ENCODE peak calls at places on chromosomes 16 and 17, in four cellular contexts. A, E, T and X are unnamed samples. For H3K36me3 and H3K4me1, the result is how much of the 10 kb centered on the place peaks cover.

GRCh38 chr16:66131895-66132294 is 234.6 kb upstream of the CDH5 start:
- DNase-seq in E (no peak), A (no peak), T (no peak), X (no peak)

GRCh38 chr17:13204607-13205237 is 186.9 kb upstream of the ELAC2 start:
- DNase-seq in A (no peak), E (no peak), T (no peak), X (no peak)

GRCh38 chr16:12208341-12209035 is 232.0 kb downstream of the SNX29 start:
- DNase-seq in E (no peak), A (no peak), T (no peak), X (no peak)

GRCh38 chr17:57138956-57139576 is 54.0 kb downstream of the AKAP1 start:
- DNase-seq in T (no peak), A (no peak), E (no peak), X (no peak)

GRCh38 chr17:54662978-54663876 is 237.4 kb upstream of the TOM1L1 start:
- DNase-seq in E (no peak), T (no peak), A (no peak), X (no peak)

GRCh38 chr17:63836811-63837210 is 5.7 kb downstream of the SMARCD2 start:
- DNase-seq in T (no peak), A (no peak), E (no peak), X (peak)

GRCh38 chr16:66081967-66082366 is 284.5 kb upstream of the CDH5 start:
- DNase-seq in T (no peak), E (no peak), A (no peak), X (no peak)

GRCh38 chr17:17603178-17603894 is 11.8 kb upstream of the PEMT start:
- DNase-seq in T (no peak), E (no peak), A (no peak), X (no peak)

GRCh38 chr17:46772013-46772878 is 46.2 kb downstream of the WNT3 start:
- DNase-seq in E (peak), T (no peak), A (no peak), X (no peak)

GRCh38 chr16:4461250-4462085 is 13.0 kb downstream of the NMRAL1 start:
- DNase-seq in A (no peak), E (no peak), T (no peak), X (no peak)

GRCh38 chr17:76467366-76467765 is at the start of gene AANAT:
- DNase-seq in A (no peak), E (peak), T (no peak), X (no peak)

GRCh38 chr17:3921853-3922319 is 5.6 kb upstream of the P2RX1 start:
- DNase-seq in T (no peak), E (no peak), A (no peak), X (no peak)

GRCh38 chr17:67469208-67469980 is 92.3 kb downstream of the PITPNC1 start:
- DNase-seq in T (peak), A (no peak), E (peak), X (no peak)

GRCh38 chr17:62165378-62165722 is 100.3 kb upstream of the MED13 start:
- DNase-seq in E (no peak), A (no peak), T (no peak), X (no peak)

GRCh38 chr16:69818811-69819587 is 56.9 kb downstream of the WWP2 start:
- DNase-seq in A (no peak), E (no peak), T (no peak), X (no peak)

GRCh38 chr17:66507103-66507923 is 204.9 kb downstream of the PRKCA start:
- DNase-seq in E (no peak), T (no peak), A (peak), X (no peak)

GRCh38 chr16:89369266-89369895 is 121.0 kb downstream of the ANKRD11 start:
- DNase-seq in T (no peak), A (no peak), E (no peak), X (no peak)

GRCh38 chr16:72203401-72203800 is 31.4 kb upstream of the PMFBP1 start:
- DNase-seq in E (no peak), A (no peak), T (no peak), X (no peak)

GRCh38 chr16:10026593-10026992 is 155.6 kb downstream of the GRIN2A start:
- DNase-seq in E (no peak), T (no peak), A (no peak), X (no peak)

GRCh38 chr17:42279776-42280630 is 3.8 kb upstream of the STAT5B start:
- DNase-seq in T (no peak), A (peak), E (no peak), X (no peak)

GRCh38 chr17:51083976-51084375 is 36.7 kb downstream of the SPAG9 start:
- DNase-seq in E (no peak), A (no peak), T (no peak), X (no peak)

GRCh38 chr16:2979669-2980226 is 498 bp downstream of the PKMYT1 start:
- DNase-seq in T (no peak), E (no peak), A (no peak), X (no peak)

GRCh38 chr16:87851601-87852000 is 17.7 kb downstream of the SLC7A5 start:
- DNase-seq in A (no peak), E (no peak), T (no peak), X (no peak)

GRCh38 chr16:68355447-68356248 is 44.8 kb downstream of the PRMT7 start:
- DNase-seq in E (peak), A (no peak), T (no peak), X (no peak)

GRCh38 chr17:42325026-42325425 is 36.7 kb downstream of the STAT5A start:
- DNase-seq in A (peak), E (no peak), T (no peak), X (no peak)

GRCh38 chr16:65965632-65966031 is 400.9 kb upstream of the CDH5 start:
- DNase-seq in E (no peak), T (no peak), A (no peak), X (no peak)

GRCh38 chr16:12061336-12062055 is 85.0 kb downstream of the SNX29 start:
- DNase-seq in E (peak), T (no peak), A (no peak), X (no peak)

GRCh38 chr17:56203430-56203829 is 50.2 kb downstream of the ANKFN1 start:
- DNase-seq in A (no peak), E (no peak), T (no peak), X (no peak)

GRCh38 chr16:4115209-4115940 is 867 bp downstream of the ADCY9 start:
- DNase-seq in A (peak), E (peak), T (peak), X (peak)

GRCh38 chr17:78131172-78132085 is 858 bp downstream of the TMC8 start:
- DNase-seq in E (no peak), T (peak), A (no peak), X (peak)

GRCh38 chr16:381788-382717 is at the start of gene PGAP6:
- DNase-seq in T (peak), A (peak), E (peak), X (peak)

GRCh38 chr17:65370669-65371126 is 190.8 kb downstream of the AXIN2 start:
- DNase-seq in A (no peak), E (no peak), T (no peak), X (peak)

GRCh38 chr16:2798723-2799204 is 494 bp downstream of the PRSS41 start:
- DNase-seq in E (peak), A (no peak), T (no peak), X (peak)

GRCh38 chr17:77352996-77353395 is 212.2 kb downstream of the SEC14L1 start:
- DNase-seq in T (no peak), A (peak), E (no peak), X (no peak)

GRCh38 chr17:7548585-7549400 is at the start of gene TNFSF12:
- DNase-seq in E (peak), T (peak), A (peak), X (peak)

GRCh38 chr17:3843935-3844516 is 2.0 kb downstream of the NCBP3 start:
- DNase-seq in T (peak), A (no peak), E (no peak), X (peak)

GRCh38 chr17:75267403-75268232 is 3.4 kb downstream of the MIF4GD start:
- DNase-seq in A (no peak), E (no peak), T (no peak), X (no peak)
- H3K27ac ChIP-seq in A (no peak), E (no peak), T (no peak), X (no peak)

DNA sequence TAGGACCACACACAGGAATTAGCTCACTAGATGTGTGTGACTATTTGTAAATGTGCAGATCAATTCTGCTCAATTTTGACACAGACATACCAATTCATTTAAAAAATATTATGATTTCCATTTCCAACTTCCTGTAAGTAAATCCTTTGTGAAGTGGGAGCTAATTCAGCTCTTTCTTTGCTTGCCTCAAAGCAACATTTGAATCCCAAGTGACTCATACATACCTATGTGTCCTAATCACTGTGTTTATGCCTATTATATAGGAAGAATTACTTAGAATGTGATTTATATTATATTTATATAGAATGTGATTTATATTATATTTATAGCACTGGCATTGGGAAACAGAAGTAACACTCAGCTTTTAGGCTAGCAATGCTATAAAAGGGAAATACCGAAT is 195.9 kb upstream of the C17orf78 start:
- DNase-seq in E (no peak), A (no peak), T (no peak), X (no peak)
- H3K36me3 ChIP-seq in E (half or more), A (under half), T (under half), X (half or more)

GRCh38 chr16:85151603-85152413 is 39.5 kb upstream of the CIBAR2 start:
- DNase-seq in E (no peak), A (peak), T (no peak), X (no peak)

GRCh38 chr16:85152414-85153030 is 40.2 kb upstream of the CIBAR2 start:
- DNase-seq in E (no peak), A (no peak), T (no peak), X (no peak)

GRCh38 chr16:85153656-85154091 is 41.4 kb upstream of the CIBAR2 start:
- DNase-seq in T (no peak), E (no peak), A (no peak), X (no peak)

GRCh38 chr16:85151079-85151602 is 38.9 kb upstream of the CIBAR2 start:
- DNase-seq in A (no peak), T (no peak), E (no peak), X (no peak)

DNA sequence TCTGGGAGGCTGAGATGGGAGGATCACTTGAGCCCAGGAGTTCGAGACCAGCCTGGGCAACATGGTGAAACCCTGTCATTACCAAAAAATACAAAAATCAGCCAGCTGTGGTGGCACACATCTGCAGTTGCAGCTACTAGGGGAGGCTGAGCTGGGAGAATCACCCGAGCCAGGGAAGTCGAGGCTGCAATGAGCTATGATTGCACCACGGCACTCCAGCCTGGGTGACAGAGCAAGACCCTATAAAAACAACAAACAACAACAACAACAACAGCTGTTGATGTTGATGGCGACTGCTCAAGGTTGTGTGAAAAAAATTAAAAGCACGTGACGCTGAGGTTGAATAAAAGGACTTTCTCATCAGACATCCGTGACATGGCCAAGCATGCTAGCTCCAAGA is 40.8 kb upstream of the CIBAR2 start:
- DNase-seq in T (no peak), A (no peak), E (no peak), X (no peak)
- H3K4me1 ChIP-seq in T (under half), A (under half), E (under half), X (under half)

DNA sequence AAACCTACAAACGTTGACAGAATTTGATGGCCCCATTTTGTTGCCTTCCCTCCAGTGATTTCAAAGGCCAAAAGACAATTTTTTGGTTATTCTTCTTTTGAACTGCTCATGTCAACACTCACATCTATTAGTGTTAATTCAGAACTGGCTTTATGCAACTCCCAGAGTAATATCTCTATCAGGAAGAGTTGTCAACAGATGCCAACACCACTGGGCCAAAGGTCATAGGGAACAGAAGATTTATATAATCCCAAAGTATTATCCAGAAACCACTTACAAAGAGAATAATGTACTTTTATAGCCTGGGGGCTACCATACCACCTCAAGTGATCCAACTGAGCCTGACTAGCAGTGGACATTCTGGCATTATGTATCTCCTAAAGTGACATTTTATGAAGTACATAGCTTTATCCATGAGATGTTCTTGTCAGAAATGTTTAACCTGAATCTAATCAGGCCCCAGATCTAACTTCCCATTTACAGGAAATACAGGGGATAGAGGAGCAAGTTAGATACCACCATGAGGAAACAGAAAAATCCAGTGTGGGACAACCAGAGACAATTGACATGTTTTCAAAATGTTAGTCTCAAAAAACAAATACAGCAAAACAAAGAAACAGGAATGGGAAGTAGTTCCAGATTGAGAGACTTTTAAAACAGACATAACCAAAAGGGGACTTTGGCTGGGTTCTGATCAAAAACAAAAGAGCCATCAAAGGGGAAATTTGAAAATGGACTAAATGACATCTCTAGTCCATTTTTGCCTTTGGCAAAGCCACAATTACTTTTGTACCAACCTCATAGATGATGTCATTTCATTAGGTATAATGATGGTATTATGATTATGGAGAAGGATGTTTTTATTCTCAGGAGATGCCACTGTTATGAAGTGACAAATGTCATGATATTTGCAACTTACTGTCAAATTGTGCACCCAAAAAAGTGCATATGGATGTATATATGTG is 18.5 kb downstream of the FAM117A start:
- DNase-seq in E (no peak), T (no peak), A (no peak), X (no peak)
- H3K27ac ChIP-seq in E (no peak), T (peak), A (no peak), X (peak)